ENCODE peak calls at places on chromosome 4, in ten cellular contexts. V, N, H, Y, A, X, R, C, P and S are unnamed samples.

GRCh38 chr4:73609688-73610087 is 10.5 kb downstream of the RASSF6 start:
- DNase-seq in Y (no peak), A (no peak), R (no peak), N (peak; percentile 67), P (no peak), C (peak; percentile 51), V (no peak), X (no peak), H (no peak), S (no peak)

GRCh38 chr4:48112017-48112667 is 21.9 kb downstream of the TXK start:
- DNase-seq in C (peak; percentile 70), V (no peak), A (no peak), Y (no peak), R (no peak), N (no peak), X (no peak), P (peak; percentile 27), H (no peak), S (no peak)

GRCh38 chr4:122832732-122833131 is 6.1 kb downstream of the FGF2 start:
- DNase-seq in A (no peak), Y (no peak), X (no peak), C (no peak), R (no peak), H (no peak), V (no peak), N (no peak), P (no peak), S (no peak)

GRCh38 chr4:16079046-16079445 is 4.8 kb downstream of the PROM1 start:
- DNase-seq in C (peak; percentile 63), P (no peak), V (no peak), N (peak; percentile 18), A (no peak), R (no peak), X (no peak), H (no peak), Y (no peak), S (no peak)

GRCh38 chr4:6128221-6128871 is 72.0 kb downstream of the JAKMIP1 start:
- DNase-seq in V (no peak), A (no peak), X (no peak), Y (no peak), H (no peak), C (no peak), N (no peak), R (no peak), P (no peak), S (no peak)

GRCh38 chr4:78787392-78788004 is 11.3 kb downstream of the BMP2K start:
- DNase-seq in A (no peak), Y (no peak), R (no peak), N (no peak), X (no peak), P (no peak), H (no peak), C (no peak), V (no peak), S (no peak)

GRCh38 chr4:84916233-84916632 is 50.3 kb downstream of the WDFY3 start:
- DNase-seq in N (no peak), P (no peak), R (no peak), C (no peak), X (no peak), A (no peak), V (no peak), Y (no peak), H (no peak), S (no peak)

GRCh38 chr4:164926301-164926700 is 49.3 kb downstream of the APELA start:
- DNase-seq in R (no peak), N (no peak), H (no peak), V (no peak), Y (no peak), P (peak; percentile 90), X (no peak), C (peak; percentile 61), A (no peak), S (no peak)

GRCh38 chr4:11783588-11783987 is 354.9 kb upstream of the HS3ST1 start:
- DNase-seq in N (no peak), C (no peak), X (no peak), P (no peak), A (no peak), H (no peak), R (no peak), Y (no peak), V (no peak), S (no peak)

GRCh38 chr4:80183196-80184052 is 13.9 kb upstream of the PRDM8 start:
- DNase-seq in H (peak; percentile 33), Y (no peak), X (peak; percentile 41), R (peak; percentile 89), C (peak; percentile 35), P (no peak), A (no peak), V (no peak), N (peak; percentile 21), S (no peak)

GRCh38 chr4:118742050-118742449 is 56.9 kb downstream of the METTL14 start:
- DNase-seq in P (peak; percentile 36), Y (no peak), R (no peak), V (no peak), H (no peak), N (no peak), C (no peak), A (no peak), X (no peak), S (no peak)

GRCh38 chr4:110485452-110485851 is 9.5 kb downstream of the ENPEP start:
- DNase-seq in R (no peak), H (no peak), N (no peak), V (no peak), P (no peak), Y (no peak), A (no peak), X (no peak), C (no peak), S (no peak)

GRCh38 chr4:183546376-183546775 is 41.5 kb downstream of the ING2 start:
- DNase-seq in Y (no peak), H (no peak), P (no peak), N (no peak), V (no peak), X (no peak), A (no peak), R (peak; percentile 32), C (no peak), S (no peak)

GRCh38 chr4:181569553-181569952 is 673.6 kb upstream of the TENM3 start:
- DNase-seq in C (peak; percentile 58), N (peak; percentile 65), Y (no peak), H (no peak), P (peak; percentile 59), X (no peak), V (peak; percentile 19), R (no peak), A (peak; percentile 6), S (no peak)

GRCh38 chr4:134722306-134722705 is 520.7 kb upstream of the PABPC4L start:
- DNase-seq in P (no peak), H (no peak), V (no peak), N (no peak), C (no peak), R (no peak), X (no peak), Y (no peak), A (no peak), S (no peak)

GRCh38 chr4:21769404-21770147 is 179.0 kb downstream of the KCNIP4 start:
- DNase-seq in V (no peak), P (peak; percentile 26), X (no peak), C (peak; percentile 91), R (no peak), N (peak; percentile 85), H (no peak), A (no peak), Y (no peak), S (no peak)

GRCh38 chr4:55323375-55323774 is 22.7 kb upstream of the SRD5A3 start:
- DNase-seq in Y (no peak), X (no peak), A (no peak), R (no peak), P (no peak), C (no peak), N (no peak), H (no peak), V (no peak), S (no peak)

GRCh38 chr4:55318541-55319129 is 27.4 kb upstream of the SRD5A3 start:
- DNase-seq in R (no peak), V (no peak), P (no peak), H (no peak), X (no peak), A (no peak), N (no peak), C (no peak), Y (no peak), S (no peak)

GRCh38 chr4:55318135-55318534 is 27.9 kb upstream of the SRD5A3 start:
- DNase-seq in V (no peak), C (no peak), H (no peak), A (no peak), X (no peak), Y (no peak), P (peak; percentile 33), N (peak; percentile 71), R (no peak), S (no peak)

GRCh38 chr4:55326629-55327028 is 19.4 kb upstream of the SRD5A3 start:
- DNase-seq in A (no peak), V (no peak), Y (no peak), H (no peak), C (no peak), R (no peak), N (no peak), P (no peak), X (no peak), S (no peak)

GRCh38 chr4:55321707-55322264 is 24.3 kb upstream of the SRD5A3 start:
- DNase-seq in R (peak; percentile 88), V (peak; percentile 88), C (peak; percentile 57), X (peak; percentile 28), P (peak; percentile 78), A (peak; percentile 25), N (peak; percentile 93), Y (peak; percentile 47), H (peak; percentile 71), S (no peak)
- TF ChIP-seq CTCF in R (no peak), V (peak; percentile 68), C (peak; percentile 83), X (peak; percentile 77), P (peak; percentile 80), A (peak; percentile 59), N (peak; percentile 61), Y (peak; percentile 81), H (peak; percentile 81), S (peak; percentile 37)

GRCh38 chr4:38728651-38729141 is 54.1 kb downstream of the TLR10 start:
- DNase-seq in R (no peak), C (no peak), N (no peak), V (peak; percentile 77), X (no peak), A (no peak), P (no peak), Y (no peak), H (no peak), S (no peak)
- TF ChIP-seq CTCF in R (no peak), C (peak; percentile 58), N (no peak), V (peak; percentile 53), X (no peak), A (no peak), P (no peak), Y (peak; percentile 25), H (no peak), S (no peak)

GRCh38 chr4:101597204-101597603 is 193.3 kb upstream of the BANK1 start:
- DNase-seq in A (no peak), V (no peak), H (no peak), R (no peak), P (no peak), Y (no peak), X (no peak), N (no peak), C (peak; percentile 1), S (no peak)
- TF ChIP-seq CTCF in A (no peak), V (peak; percentile 36), H (no peak), R (no peak), P (peak; percentile 17), Y (no peak), X (no peak), N (peak; percentile 8), C (peak; percentile 45), S (peak; percentile 62)

GRCh38 chr4:22984390-22984789 is 291.7 kb downstream of the GBA3 start:
- DNase-seq in C (no peak), V (no peak), A (no peak), X (no peak), R (no peak), N (no peak), Y (no peak), H (no peak), P (no peak), S (no peak)

GRCh38 chr4:22978656-22979055 is 285.9 kb downstream of the GBA3 start:
- DNase-seq in N (no peak), A (no peak), R (no peak), Y (no peak), C (no peak), X (no peak), H (no peak), P (no peak), V (no peak), S (no peak)
- TF ChIP-seq CTCF in N (no peak), A (no peak), R (no peak), Y (no peak), C (no peak), X (no peak), H (no peak), P (no peak), V (no peak), S (no peak)